ENCODE peak calls at places on chromosomes 2 and 18, in eight cellular contexts. I, Q, C, S, D, V, L and G are unnamed samples.

GRCh38 chr2:46294185-46294836 is 2.9 kb upstream of the EPAS1 start:
- DNase-seq in I (peak), Q (no peak), C (peak), S (no peak), D (no peak), V (no peak), L (no peak), G (no peak)

GRCh38 chr18:21309248-21309647 is 67.2 kb downstream of the GREB1L start:
- DNase-seq in I (no peak), Q (no peak), C (no peak), S (no peak), D (no peak), V (no peak), L (no peak), G (no peak)

GRCh38 chr2:18834341-18834740 is 245.0 kb upstream of the NT5C1B start:
- DNase-seq in I (no peak), Q (no peak), C (no peak), S (no peak), D (no peak), V (no peak), L (no peak), G (no peak)

GRCh38 chr2:129253461-129253812 is 726.0 kb upstream of the RAB6C start:
- DNase-seq in I (no peak), Q (no peak), C (no peak), S (no peak), D (no peak), V (no peak), L (no peak), G (no peak)

GRCh38 chr18:64330161-64330560 is 181.3 kb upstream of the LINC00305 start:
- DNase-seq in I (no peak), Q (no peak), C (no peak), S (no peak), D (no peak), V (no peak), L (no peak), G (no peak)

GRCh38 chr2:108923019-108923700 is 65.9 kb downstream of the EDAR start:
- DNase-seq in I (no peak), Q (no peak), C (peak), S (no peak), D (no peak), V (no peak), L (no peak), G (no peak)

GRCh38 chr18:59556265-59556664 is 141.0 kb downstream of the CCBE1 start:
- DNase-seq in I (no peak), Q (no peak), C (no peak), S (no peak), D (no peak), V (no peak), L (no peak), G (no peak)

GRCh38 chr2:237208373-237209045 is 122.8 kb downstream of the COPS8 start:
- DNase-seq in I (no peak), Q (no peak), C (no peak), S (no peak), D (no peak), V (no peak), L (no peak), G (no peak)

GRCh38 chr2:29606105-29606871 is 315.1 kb downstream of the ALK start:
- DNase-seq in I (no peak), Q (no peak), C (no peak), S (no peak), D (no peak), V (no peak), L (no peak), G (no peak)

GRCh38 chr2:147937744-147938349 is 82.7 kb downstream of the ORC4 start:
- DNase-seq in I (no peak), Q (no peak), C (peak), S (no peak), D (peak), V (no peak), L (no peak), G (no peak)

GRCh38 chr18:6731197-6731596 is 1.7 kb downstream of the ARHGAP28 start:
- DNase-seq in I (no peak), Q (no peak), C (no peak), S (no peak), D (no peak), V (no peak), L (no peak), G (no peak)

GRCh38 chr2:35447816-35448215 is 907.8 kb upstream of the CRIM1 start:
- DNase-seq in I (no peak), Q (no peak), C (no peak), S (no peak), D (no peak), V (no peak), L (no peak), G (no peak)

GRCh38 chr2:37471994-37472393 is 127.6 kb downstream of the QPCT start:
- DNase-seq in I (no peak), Q (no peak), C (no peak), S (no peak), D (no peak), V (no peak), L (no peak), G (no peak)

GRCh38 chr2:212227755-212228154 is 310.8 kb downstream of the ERBB4 start:
- DNase-seq in I (no peak), Q (no peak), C (no peak), S (no peak), D (no peak), V (no peak), L (peak), G (no peak)

GRCh38 chr2:70094978-70095832 is 7.9 kb downstream of the PCBP1 start:
- DNase-seq in I (peak), Q (peak), C (peak), S (peak), D (no peak), V (peak), L (peak), G (peak)

GRCh38 chr2:217932661-217933325 is 70.0 kb downstream of the TNS1 start:
- DNase-seq in I (no peak), Q (no peak), C (no peak), S (no peak), D (no peak), V (no peak), L (peak), G (peak)

GRCh38 chr2:129337076-129337475 is 642.4 kb upstream of the RAB6C start:
- DNase-seq in I (no peak), Q (no peak), C (no peak), S (no peak), D (no peak), V (no peak), L (no peak), G (no peak)

GRCh38 chr18:10419420-10420103 is 34.9 kb upstream of the APCDD1 start:
- DNase-seq in I (no peak), Q (no peak), C (no peak), S (no peak), D (no peak), V (no peak), L (no peak), G (no peak)

GRCh38 chr2:29596584-29596983 is 324.8 kb downstream of the ALK start:
- DNase-seq in I (no peak), Q (no peak), C (no peak), S (no peak), D (no peak), V (no peak), L (no peak), G (no peak)

GRCh38 chr18:49025767-49026500 is 75.2 kb upstream of the SMAD7 start:
- DNase-seq in I (no peak), Q (no peak), C (no peak), S (no peak), D (no peak), V (no peak), L (no peak), G (no peak)

GRCh38 chr2:111046670-111047069 is 74.0 kb upstream of the BCL2L11 start:
- DNase-seq in I (no peak), Q (no peak), C (no peak), S (no peak), D (no peak), V (no peak), L (no peak), G (no peak)

GRCh38 chr18:50817898-50818250 is 1.9 kb downstream of the MRO start:
- DNase-seq in I (no peak), Q (no peak), C (no peak), S (no peak), D (no peak), V (no peak), L (no peak), G (no peak)

GRCh38 chr2:118185210-118186109 is 97.2 kb downstream of the INSIG2 start:
- DNase-seq in I (peak), Q (peak), C (peak), S (peak), D (no peak), V (peak), L (peak), G (peak)